ENCODE peak calls at places on chromosomes 2 and 18, in seven cellular contexts. One of them, this sample, is unnamed.
A peak's percentile ranks its signal among the peaks of the same experiment; 100 is the strongest.

GRCh38 chr2:199228887-199229819 is 228.6 kb downstream of the SATB2 start:
- DNase-seq in spleen: peak; percentile 49
- DNase-seq in RWPE1: peak; percentile 83
- DNase-seq in Peyer's patch: no peak
- DNase-seq in sigmoid colon: no peak
- DNase-seq in cardiac fibroblast: peak; percentile 97
- DNase-seq in OCI-LY7: no peak
- DNase-seq in this sample: peak; percentile 92

GRCh38 chr2:192885569-192886160 is 690.9 kb upstream of the TMEFF2 start:
- DNase-seq in Peyer's patch: no peak
- DNase-seq in cardiac fibroblast: no peak
- DNase-seq in RWPE1: peak; percentile 48
- DNase-seq in sigmoid colon: no peak
- DNase-seq in spleen: no peak
- DNase-seq in OCI-LY7: no peak
- DNase-seq in this sample: no peak

GRCh38 chr2:197171582-197171981 is 139.0 kb downstream of the ANKRD44 start:
- DNase-seq in Peyer's patch: no peak
- DNase-seq in cardiac fibroblast: no peak
- DNase-seq in sigmoid colon: no peak
- DNase-seq in spleen: no peak
- DNase-seq in OCI-LY7: no peak
- DNase-seq in RWPE1: no peak
- DNase-seq in this sample: no peak

GRCh38 chr18:22275706-22276333 is 106.4 kb downstream of the GATA6 start:
- DNase-seq in RWPE1: no peak
- DNase-seq in cardiac fibroblast: no peak
- DNase-seq in OCI-LY7: no peak
- DNase-seq in sigmoid colon: no peak
- DNase-seq in spleen: peak; percentile 79
- DNase-seq in Peyer's patch: no peak
- DNase-seq in this sample: no peak

GRCh38 chr2:214808481-214808931 is 977 bp downstream of the BARD1 start:
- DNase-seq in sigmoid colon: no peak
- DNase-seq in cardiac fibroblast: peak; percentile 17
- DNase-seq in RWPE1: no peak
- DNase-seq in spleen: no peak
- DNase-seq in Peyer's patch: no peak
- DNase-seq in OCI-LY7: peak; percentile 8
- DNase-seq in this sample: no peak

GRCh38 chr2:148718039-148718438 is 73.5 kb downstream of the EPC2 start:
- DNase-seq in sigmoid colon: no peak
- DNase-seq in Peyer's patch: no peak
- DNase-seq in spleen: no peak
- DNase-seq in cardiac fibroblast: no peak
- DNase-seq in OCI-LY7: no peak
- DNase-seq in RWPE1: no peak
- DNase-seq in this sample: no peak

GRCh38 chr2:224222320-224222719 is 179.6 kb downstream of the FAM124B start:
- DNase-seq in cardiac fibroblast: peak; percentile 48
- DNase-seq in sigmoid colon: no peak
- DNase-seq in OCI-LY7: no peak
- DNase-seq in Peyer's patch: no peak
- DNase-seq in RWPE1: no peak
- DNase-seq in spleen: no peak
- DNase-seq in this sample: no peak

GRCh38 chr2:135175177-135175576 is 123.1 kb downstream of the RAB3GAP1 start:
- DNase-seq in Peyer's patch: no peak
- DNase-seq in RWPE1: no peak
- DNase-seq in spleen: no peak
- DNase-seq in sigmoid colon: no peak
- DNase-seq in OCI-LY7: no peak
- DNase-seq in cardiac fibroblast: no peak
- DNase-seq in this sample: no peak

GRCh38 chr2:39631715-39632114 is 34.0 kb upstream of the TMEM178A start:
- DNase-seq in Peyer's patch: no peak
- DNase-seq in spleen: no peak
- DNase-seq in sigmoid colon: no peak
- DNase-seq in RWPE1: peak; percentile 31
- DNase-seq in cardiac fibroblast: peak; percentile 95
- DNase-seq in OCI-LY7: no peak
- DNase-seq in this sample: peak; percentile 96

GRCh38 chr2:73594241-73594640 is 48.0 kb downstream of the NAT8 start:
- DNase-seq in OCI-LY7: no peak
- DNase-seq in cardiac fibroblast: peak; percentile 9
- DNase-seq in spleen: no peak
- DNase-seq in RWPE1: no peak
- DNase-seq in Peyer's patch: no peak
- DNase-seq in sigmoid colon: no peak
- DNase-seq in this sample: no peak

GRCh38 chr2:12428324-12428723 is 288.4 kb upstream of the TRIB2 start:
- DNase-seq in spleen: no peak
- DNase-seq in Peyer's patch: no peak
- DNase-seq in OCI-LY7: no peak
- DNase-seq in cardiac fibroblast: no peak
- DNase-seq in sigmoid colon: no peak
- DNase-seq in RWPE1: no peak
- DNase-seq in this sample: no peak

GRCh38 chr18:27546991-27547390 is 361.9 kb upstream of the CHST9 start:
- DNase-seq in OCI-LY7: no peak
- DNase-seq in spleen: no peak
- DNase-seq in Peyer's patch: no peak
- DNase-seq in sigmoid colon: no peak
- DNase-seq in cardiac fibroblast: no peak
- DNase-seq in RWPE1: no peak
- DNase-seq in this sample: no peak

GRCh38 chr18:51541230-51541629 is 343.7 kb upstream of the MEX3C start:
- DNase-seq in spleen: no peak
- DNase-seq in cardiac fibroblast: no peak
- DNase-seq in RWPE1: no peak
- DNase-seq in Peyer's patch: no peak
- DNase-seq in OCI-LY7: no peak
- DNase-seq in sigmoid colon: no peak
- DNase-seq in this sample: no peak

GRCh38 chr18:51540562-51540961 is 343.1 kb upstream of the MEX3C start:
- DNase-seq in OCI-LY7: no peak
- DNase-seq in RWPE1: no peak
- DNase-seq in sigmoid colon: no peak
- DNase-seq in cardiac fibroblast: no peak
- DNase-seq in Peyer's patch: no peak
- DNase-seq in spleen: no peak
- DNase-seq in this sample: no peak

GRCh38 chr18:51531496-51531895 is 334.0 kb upstream of the MEX3C start:
- DNase-seq in Peyer's patch: no peak
- DNase-seq in cardiac fibroblast: no peak
- DNase-seq in OCI-LY7: no peak
- DNase-seq in sigmoid colon: no peak
- DNase-seq in spleen: no peak
- DNase-seq in RWPE1: peak; percentile 54
- DNase-seq in this sample: no peak

GRCh38 chr18:51537487-51537886 is 340.0 kb upstream of the MEX3C start:
- DNase-seq in OCI-LY7: peak; percentile 45
- DNase-seq in spleen: peak; percentile 74
- DNase-seq in cardiac fibroblast: peak; percentile 8
- DNase-seq in Peyer's patch: peak; percentile 49
- DNase-seq in RWPE1: peak; percentile 20
- DNase-seq in sigmoid colon: no peak
- DNase-seq in this sample: no peak
- TF ChIP-seq CTCF in OCI-LY7: peak; percentile 40
- TF ChIP-seq CTCF in spleen: no peak
- TF ChIP-seq CTCF in cardiac fibroblast: no peak
- TF ChIP-seq CTCF in Peyer's patch: no peak
- TF ChIP-seq CTCF in RWPE1: peak; percentile 58
- TF ChIP-seq CTCF in sigmoid colon: no peak
- TF ChIP-seq CTCF in this sample: no peak

DNA sequence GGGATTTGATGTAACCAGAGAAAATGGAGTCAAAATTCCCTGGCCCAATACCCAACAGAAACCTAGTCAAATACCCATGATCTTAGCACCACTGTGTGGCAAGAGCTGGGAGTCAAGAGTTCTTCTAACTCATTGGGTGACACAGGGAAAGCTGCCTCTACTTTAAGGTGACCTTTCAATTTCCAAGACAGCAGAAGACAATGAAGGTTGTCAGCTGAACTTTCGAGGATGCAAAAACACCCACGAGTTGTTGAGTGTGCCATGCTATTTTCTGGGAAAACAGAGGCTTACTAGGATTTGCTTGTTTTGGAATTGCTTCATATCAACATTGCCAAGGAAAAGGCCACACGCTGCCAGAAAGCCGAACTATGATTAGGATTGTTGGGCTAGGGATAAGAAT is 61.6 kb upstream of the CYRIA start:
- DNase-seq in RWPE1: no peak
- DNase-seq in Peyer's patch: no peak
- DNase-seq in spleen: no peak
- DNase-seq in sigmoid colon: no peak
- DNase-seq in cardiac fibroblast: peak; percentile 33
- DNase-seq in OCI-LY7: no peak
- DNase-seq in this sample: peak; percentile 35
- TF ChIP-seq CTCF in RWPE1: no peak
- TF ChIP-seq CTCF in Peyer's patch: no peak
- TF ChIP-seq CTCF in spleen: no peak
- TF ChIP-seq CTCF in sigmoid colon: no peak
- TF ChIP-seq CTCF in cardiac fibroblast: no peak
- TF ChIP-seq CTCF in OCI-LY7: peak; percentile 38
- TF ChIP-seq CTCF in this sample: peak; percentile 30

GRCh38 chr2:222860740-222861410 is at the start of gene ACSL3:
- DNase-seq in cardiac fibroblast: peak; percentile 91
- DNase-seq in RWPE1: peak; percentile 89
- DNase-seq in OCI-LY7: peak; percentile 97
- DNase-seq in Peyer's patch: peak; percentile 98
- DNase-seq in sigmoid colon: peak; percentile 98
- DNase-seq in spleen: peak; percentile 99
- DNase-seq in this sample: peak; percentile 99
- TF ChIP-seq CTCF in cardiac fibroblast: no peak
- TF ChIP-seq CTCF in RWPE1: no peak
- TF ChIP-seq CTCF in OCI-LY7: peak; percentile 32
- TF ChIP-seq CTCF in Peyer's patch: peak; percentile 22
- TF ChIP-seq CTCF in sigmoid colon: no peak
- TF ChIP-seq CTCF in spleen: peak; percentile 40
- TF ChIP-seq CTCF in this sample: no peak

DNA sequence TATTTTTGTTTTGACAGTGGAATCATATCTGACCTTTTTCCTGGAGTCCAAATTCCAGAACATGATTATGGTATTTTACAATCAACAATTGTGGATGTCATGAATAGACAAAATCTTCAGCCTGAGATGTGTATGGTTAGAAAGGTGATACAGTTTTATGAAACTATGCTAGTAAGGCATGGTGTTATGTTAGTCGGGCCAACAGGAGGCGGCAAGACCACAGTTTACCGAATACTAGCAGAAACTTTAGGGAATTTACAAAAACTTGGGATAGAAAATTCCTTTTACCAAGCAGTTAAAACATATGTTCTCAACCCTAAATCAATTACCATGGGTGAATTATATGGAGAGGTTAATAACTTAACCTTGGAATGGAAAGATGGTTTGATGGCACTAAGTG is 137.0 kb downstream of the DNAH6 start:
- DNase-seq in cardiac fibroblast: no peak
- DNase-seq in RWPE1: no peak
- DNase-seq in spleen: no peak
- DNase-seq in OCI-LY7: no peak
- DNase-seq in sigmoid colon: no peak
- DNase-seq in Peyer's patch: no peak
- DNase-seq in this sample: no peak
- TF ChIP-seq CTCF in cardiac fibroblast: no peak
- TF ChIP-seq CTCF in RWPE1: no peak
- TF ChIP-seq CTCF in spleen: no peak
- TF ChIP-seq CTCF in OCI-LY7: no peak
- TF ChIP-seq CTCF in sigmoid colon: no peak
- TF ChIP-seq CTCF in Peyer's patch: peak; percentile 12
- TF ChIP-seq CTCF in this sample: peak; percentile 28